ENCODE peak calls at places on chromosome 9, in four cellular contexts. A, K, E and U are unnamed samples.

GRCh38 chr9:37617837-37618236 is 25.4 kb upstream of the TOMM5 start:
- DNase-seq in A (no peak), K (no peak), E (no peak), U (no peak)

GRCh38 chr9:95991326-95991725 is 115.8 kb downstream of the ERCC6L2 start:
- DNase-seq in K (no peak), E (no peak), A (no peak), U (no peak)

GRCh38 chr9:120713257-120714087 is 798 bp downstream of the MEGF9 start:
- DNase-seq in K (peak), A (no peak), E (no peak), U (no peak)

GRCh38 chr9:84254972-84255371 is 85.6 kb downstream of the SLC28A3 start:
- DNase-seq in A (no peak), E (no peak), K (no peak), U (no peak)

GRCh38 chr9:76023715-76024195 is 133.3 kb downstream of the PCSK5 start:
- DNase-seq in A (no peak), K (no peak), E (no peak), U (no peak)

GRCh38 chr9:136759436-136760325 is 1.6 kb upstream of the LCN8 start:
- DNase-seq in E (no peak), A (peak), K (no peak), U (no peak)

GRCh38 chr9:131237311-131237710 is 39.0 kb downstream of the FAM78A start:
- DNase-seq in E (no peak), A (no peak), K (no peak), U (no peak)

GRCh38 chr9:136243631-136244030 is 2.0 kb downstream of the QSOX2 start:
- DNase-seq in K (no peak), A (no peak), E (peak), U (no peak)

GRCh38 chr9:124869466-124869985 is 7.6 kb downstream of the ARPC5L start:
- DNase-seq in E (no peak), A (no peak), K (peak), U (no peak)

GRCh38 chr9:37422289-37423104 is at the start of gene GRHPR:
- DNase-seq in A (peak), K (peak), E (no peak), U (peak)

GRCh38 chr9:70256123-70256551 is 2.6 kb upstream of the SMC5 start:
- DNase-seq in E (no peak), K (peak), A (no peak), U (no peak)

GRCh38 chr9:571745-572144 is 269.8 kb upstream of the DMRT1 start:
- DNase-seq in K (no peak), A (no peak), E (no peak), U (no peak)

GRCh38 chr9:32954642-32955041 is 46.8 kb downstream of the APTX start:
- DNase-seq in E (no peak), A (no peak), K (no peak), U (no peak)

GRCh38 chr9:19429590-19429989 is 20.8 kb downstream of the ACER2 start:
- DNase-seq in K (no peak), A (no peak), E (no peak), U (no peak)

GRCh38 chr9:113428062-113428600 is 17.6 kb downstream of the C9orf43 start:
- DNase-seq in K (no peak), E (no peak), A (no peak), U (no peak)

GRCh38 chr9:79155308-79155707 is 416.5 kb upstream of the TLE4 start:
- DNase-seq in A (no peak), K (no peak), E (no peak), U (no peak)

GRCh38 chr9:74407166-74407565 is 90.0 kb upstream of the RORB start:
- DNase-seq in A (no peak), K (no peak), E (no peak), U (no peak)

GRCh38 chr9:89036383-89036782 is 45.1 kb downstream of the S1PR3 start:
- DNase-seq in A (no peak), E (no peak), K (no peak), U (peak)

GRCh38 chr9:116763665-116764064 is 76.6 kb downstream of the TRIM32 start:
- DNase-seq in A (no peak), E (no peak), K (no peak), U (no peak)

GRCh38 chr9:4640027-4640426 is 22.1 kb upstream of the PLPP6 start:
- DNase-seq in K (peak), E (no peak), A (no peak), U (no peak)

GRCh38 chr9:108160705-108161233 is 671.2 kb upstream of the KLF4 start:
- DNase-seq in E (no peak), A (no peak), K (no peak), U (no peak)

GRCh38 chr9:34759432-34760134 is 49.6 kb upstream of the CCL21 start:
- DNase-seq in A (no peak), E (no peak), K (no peak), U (no peak)

GRCh38 chr9:115469826-115470225 is 351.9 kb upstream of the TNC start:
- DNase-seq in K (no peak), E (no peak), A (no peak), U (no peak)

GRCh38 chr9:113578877-113579269 is 115.3 kb downstream of the RGS3 start:
- DNase-seq in K (peak), E (peak), A (peak), U (no peak)

GRCh38 chr9:136191549-136192286 is 13.2 kb downstream of the LHX3 start:
- DNase-seq in A (no peak), K (peak), E (no peak), U (no peak)

GRCh38 chr9:75274781-75275180 is 186.5 kb downstream of the OSTF1 start:
- DNase-seq in A (no peak), E (no peak), K (no peak), U (no peak)

GRCh38 chr9:30771278-30771677 is 1613.2 kb upstream of the ACO1 start:
- DNase-seq in A (no peak), K (no peak), E (no peak), U (no peak)

GRCh38 chr9:105696219-105696793 is 2.0 kb downstream of the TMEM38B start:
- DNase-seq in K (no peak), A (no peak), E (no peak), U (no peak)

GRCh38 chr9:105693435-105694275 is 686 bp upstream of the TMEM38B start:
- DNase-seq in A (no peak), E (no peak), K (no peak), U (peak)

GRCh38 chr9:105697871-105698270 is 3.5 kb downstream of the TMEM38B start:
- DNase-seq in K (no peak), E (no peak), A (no peak), U (no peak)

GRCh38 chr9:105694320-105694847 is at the start of gene TMEM38B:
- DNase-seq in A (peak), E (no peak), K (peak), U (peak)

DNA sequence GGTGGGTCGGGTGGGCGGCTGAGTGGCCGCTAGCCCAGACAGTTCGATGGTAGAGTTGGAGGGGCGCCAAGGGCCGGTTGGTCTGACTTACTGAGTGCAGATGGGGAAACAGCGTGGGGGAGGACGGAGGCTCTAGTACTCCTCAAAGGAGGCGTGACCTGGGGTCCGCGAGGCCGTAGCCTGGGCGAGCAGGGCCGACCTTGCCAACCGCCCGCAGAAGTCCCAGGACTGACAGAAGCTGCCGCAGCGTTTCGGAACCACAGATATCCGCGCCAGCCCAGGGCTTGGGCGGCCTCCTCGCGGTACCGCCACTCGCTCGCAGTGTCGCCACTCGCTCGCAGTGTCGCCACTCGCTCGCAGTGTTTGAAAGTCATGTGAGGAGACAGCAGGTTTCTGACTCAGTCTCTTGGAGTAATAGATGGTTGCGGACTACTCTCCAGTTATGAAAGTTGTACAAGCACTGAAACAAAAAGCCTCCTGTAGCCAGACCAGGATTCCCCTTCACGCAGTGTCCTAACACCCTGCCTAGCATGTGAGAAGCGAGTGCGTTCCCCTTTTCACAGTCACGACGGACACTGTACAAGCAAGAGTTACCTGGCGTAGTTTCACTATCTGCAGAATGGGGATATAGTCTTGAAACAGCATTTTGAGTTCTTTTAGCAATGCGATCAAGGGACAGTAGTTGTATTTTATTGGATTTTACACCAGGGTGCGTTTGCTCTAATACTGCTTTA is 674 bp downstream of the TMEM38B start:
- DNase-seq in E (peak), A (peak), K (peak), U (peak)
- TF ChIP-seq SPI1 in E (peak), A (peak), K (peak), U (peak)

DNA sequence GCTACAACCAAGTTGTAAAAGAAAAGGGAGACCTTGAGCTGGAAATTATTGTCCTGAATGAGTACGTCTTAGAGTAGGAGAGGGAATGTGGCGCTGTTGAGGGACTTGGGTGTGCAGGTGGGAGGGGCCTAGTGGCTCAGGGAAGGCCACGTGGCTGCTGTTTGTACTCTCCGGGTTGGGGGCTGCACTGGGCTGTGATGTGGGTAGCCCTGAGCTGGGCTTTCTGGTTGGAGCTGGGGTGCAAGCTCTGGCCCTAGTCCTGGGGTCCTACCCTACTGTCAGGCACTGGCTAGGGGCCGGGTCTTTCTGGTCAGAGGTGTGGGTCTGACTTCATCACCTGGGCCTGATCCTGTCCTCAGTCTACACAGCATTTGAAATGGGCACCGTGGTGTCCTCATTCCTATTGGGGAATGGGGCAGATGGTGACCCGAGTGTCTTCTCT is 19.1 kb upstream of the GLE1 start:
- DNase-seq in K (no peak), E (no peak), A (no peak), U (no peak)
- TF ChIP-seq SPI1 in K (no peak), E (no peak), A (no peak), U (no peak)

GRCh38 chr9:14719231-14719923 is 3.2 kb downstream of the CER1 start:
- DNase-seq in A (no peak), K (no peak), E (no peak), U (no peak)

GRCh38 chr9:14723301-14723700 is 768 bp upstream of the CER1 start:
- DNase-seq in A (no peak), K (no peak), E (no peak), U (no peak)

DNA sequence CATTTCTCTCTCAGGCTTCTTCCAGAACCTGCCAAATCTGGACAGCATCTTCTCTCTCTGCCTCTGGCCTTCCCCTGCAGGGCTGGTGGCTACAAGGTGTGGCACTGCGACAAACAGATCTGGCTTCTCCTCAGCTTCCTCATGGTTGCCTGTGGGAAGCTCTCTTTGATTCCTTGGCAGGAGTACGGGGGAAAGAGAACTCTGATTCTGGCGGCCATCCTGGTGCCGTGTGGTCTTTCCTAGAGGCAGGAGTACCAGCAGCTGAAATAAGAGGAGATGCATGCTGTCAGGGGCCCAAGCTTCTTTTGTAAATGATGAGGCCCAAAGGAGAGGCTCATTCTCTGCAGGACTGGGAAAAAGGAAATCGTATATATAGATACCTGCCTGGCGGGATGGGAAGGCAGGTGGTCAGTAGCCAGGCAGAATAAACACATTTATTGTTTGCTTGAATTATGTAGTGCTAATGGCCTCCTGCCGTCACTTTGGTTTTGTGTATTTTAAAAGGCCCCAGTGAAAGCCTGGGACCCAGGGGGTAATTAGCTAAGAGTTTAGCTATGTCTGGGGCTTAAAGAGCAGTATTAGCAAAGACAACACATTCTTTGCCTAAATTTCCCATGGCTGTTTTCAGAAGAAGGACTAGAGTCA is at the start of gene CER1:
- DNase-seq in A (no peak), E (no peak), K (no peak), U (no peak)
- TF ChIP-seq SPI1 in A (no peak), E (no peak), K (no peak), U (no peak)

GRCh38 chr9:93621922-93622321 is 45.5 kb downstream of the PHF2 start:
- DNase-seq in K (no peak), A (no peak), E (no peak), U (no peak)
- TF ChIP-seq SPI1 in K (no peak), A (no peak), E (no peak), U (no peak)

GRCh38 chr9:127779136-127779981 is 893 bp upstream of the SH2D3C start:
- DNase-seq in E (peak), K (no peak), A (no peak), U (peak)
- TF ChIP-seq SPI1 in E (peak), K (no peak), A (no peak), U (peak)

GRCh38 chr9:129989362-129989708 is 53.7 kb downstream of the FNBP1 start:
- DNase-seq in K (no peak), E (no peak), A (no peak), U (no peak)

GRCh38 chr9:129988607-129989361 is 54.2 kb downstream of the FNBP1 start:
- DNase-seq in A (no peak), E (peak), K (no peak), U (no peak)

GRCh38 chr9:129989740-129990139 is 53.2 kb downstream of the FNBP1 start:
- DNase-seq in K (no peak), E (no peak), A (no peak), U (no peak)

GRCh38 chr9:129987941-129988340 is 55.0 kb downstream of the FNBP1 start:
- DNase-seq in E (no peak), K (no peak), A (no peak), U (no peak)

DNA sequence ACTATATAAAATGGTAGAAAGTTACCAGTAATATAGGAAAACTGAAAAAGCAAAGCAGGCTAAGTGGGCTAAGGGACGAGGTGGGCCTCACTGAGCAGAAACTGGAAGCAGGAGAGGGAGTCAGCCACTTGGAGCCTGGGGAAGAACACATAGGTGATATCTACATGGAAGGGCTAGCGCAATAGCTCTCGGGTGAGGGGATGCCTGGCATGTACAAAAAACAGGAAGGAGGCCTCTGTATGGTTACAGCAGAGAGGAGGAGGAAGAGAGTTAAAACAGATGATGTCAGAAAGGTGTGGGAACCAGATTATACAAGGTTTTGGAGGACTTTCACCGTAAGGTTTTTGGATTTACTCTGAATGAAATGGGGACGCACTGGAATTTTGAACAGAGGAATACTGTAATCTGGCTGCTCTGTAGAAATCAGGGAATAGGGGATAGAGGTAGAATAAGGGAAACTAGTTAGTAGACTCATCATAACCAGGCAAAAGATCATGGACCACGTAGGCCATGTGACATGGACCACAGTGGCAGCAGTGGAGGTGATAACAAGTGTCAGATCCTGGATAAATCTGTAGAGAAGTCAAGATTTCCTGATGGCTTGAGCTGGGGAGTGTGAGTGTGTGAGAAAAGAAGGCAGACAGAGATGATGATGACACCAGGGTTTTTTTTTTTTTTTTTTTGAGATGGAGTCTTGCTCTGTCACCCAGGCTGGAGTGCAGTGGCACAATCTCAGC is 52.6 kb downstream of the FNBP1 start:
- DNase-seq in E (no peak), K (no peak), A (no peak), U (peak)
- TF ChIP-seq SPI1 in E (peak), K (no peak), A (peak), U (peak)

GRCh38 chr9:3459076-3459475 is 66.7 kb downstream of the RFX3 start:
- DNase-seq in E (no peak), A (no peak), K (no peak), U (no peak)

GRCh38 chr9:3468407-3469205 is 57.2 kb downstream of the RFX3 start:
- DNase-seq in E (no peak), K (no peak), A (no peak), U (no peak)

GRCh38 chr9:3467593-3468219 is 58.1 kb downstream of the RFX3 start:
- DNase-seq in A (peak), K (peak), E (no peak), U (peak)

DNA sequence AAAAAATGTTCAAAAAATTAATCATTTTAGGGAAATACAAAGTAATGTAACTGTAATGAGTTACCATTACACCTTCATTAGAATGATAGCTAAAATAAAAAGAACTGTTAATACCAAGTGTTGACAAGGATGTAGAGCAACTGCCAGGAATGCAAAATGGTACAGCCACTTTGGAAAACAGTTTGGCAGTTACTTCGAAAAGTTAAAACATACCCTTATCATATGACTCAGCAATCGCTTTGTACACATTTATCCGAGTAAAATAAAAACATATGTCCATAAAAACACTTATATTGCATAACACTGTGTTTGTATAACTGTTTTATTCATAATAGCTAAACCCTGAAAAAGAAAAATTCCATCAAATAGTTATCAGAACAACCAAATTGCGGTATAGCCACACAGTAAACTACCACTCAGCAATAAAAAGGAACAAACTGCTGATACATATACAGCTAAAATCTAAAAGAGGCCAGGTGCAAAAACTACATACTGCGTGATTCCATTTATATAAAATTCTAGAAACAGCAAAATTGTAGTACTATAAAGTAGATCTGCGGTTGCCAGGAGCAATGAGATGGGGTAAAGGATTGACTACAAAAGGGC is 61.7 kb downstream of the RFX3 start:
- DNase-seq in A (no peak), E (no peak), K (no peak), U (no peak)
- TF ChIP-seq SPI1 in A (no peak), E (no peak), K (no peak), U (no peak)